ENCODE peak calls at places on chromosomes 1 and 21, in eight cellular contexts. Z, I, G, O, V, T, J and B are unnamed samples.

GRCh38 chr21:34052171-34052570 is 21.2 kb upstream of the MRPS6 start:
- DNase-seq in T (no peak), G (no peak), J (no peak), O (no peak), I (no peak), V (no peak), Z (no peak), B (no peak)

GRCh38 chr1:219324629-219325367 is 151.1 kb downstream of the LYPLAL1 start:
- DNase-seq in V (no peak), Z (no peak), G (peak), I (peak), J (no peak), T (no peak), O (no peak), B (peak)

GRCh38 chr1:182257369-182258063 is 134.1 kb downstream of the GLUL start:
- DNase-seq in J (no peak), Z (no peak), O (no peak), T (no peak), G (no peak), I (no peak), V (peak), B (no peak)

GRCh38 chr1:92953491-92953890 is 7.8 kb downstream of the DIPK1A start:
- DNase-seq in T (no peak), O (peak), V (no peak), I (no peak), Z (no peak), J (no peak), G (no peak), B (no peak)

GRCh38 chr1:212814989-212815388 is 23.3 kb downstream of the TATDN3 start:
- DNase-seq in G (no peak), J (no peak), V (no peak), I (peak), Z (no peak), O (no peak), T (no peak), B (peak)

GRCh38 chr1:164823486-164824279 is 264.7 kb downstream of the PBX1 start:
- DNase-seq in G (no peak), I (peak), V (peak), T (no peak), O (no peak), Z (no peak), J (no peak), B (peak)

GRCh38 chr1:167633258-167633944 is 3.4 kb downstream of the RCSD1 start:
- DNase-seq in J (no peak), I (no peak), O (no peak), V (no peak), G (no peak), T (no peak), Z (no peak), B (no peak)

GRCh38 chr1:16076871-16077250 is 3.4 kb upstream of the FAM131C start:
- DNase-seq in I (peak), V (no peak), G (peak), J (no peak), O (no peak), Z (no peak), T (no peak), B (peak)

GRCh38 chr1:115797491-115797890 is 29.0 kb upstream of the CASQ2 start:
- DNase-seq in I (no peak), G (no peak), O (no peak), J (no peak), V (no peak), T (no peak), Z (no peak), B (no peak)

GRCh38 chr1:7516341-7516740 is 254.8 kb upstream of the VAMP3 start:
- DNase-seq in O (no peak), G (no peak), V (no peak), Z (no peak), I (peak), J (no peak), T (no peak), B (peak)

GRCh38 chr1:152392909-152393308 is 21.2 kb downstream of the CRNN start:
- DNase-seq in G (no peak), Z (no peak), T (no peak), O (no peak), J (no peak), V (no peak), I (no peak), B (no peak)

GRCh38 chr1:223860051-223860559 is 14.4 kb upstream of the TP53BP2 start:
- DNase-seq in Z (no peak), T (no peak), J (no peak), O (no peak), I (no peak), G (no peak), V (no peak), B (no peak)

GRCh38 chr1:18951416-18951815 is 5.1 kb downstream of the IFFO2 start:
- DNase-seq in J (no peak), Z (no peak), O (no peak), G (no peak), T (no peak), I (no peak), V (peak), B (no peak)